ENCODE peak calls at places on chromosomes 7 and 10, in seven cellular contexts. A is transverse colon, J is aorta, H is fibroblast of lung, U is hepatocyte, B is Peyer's patch, R is mammary epithelial cell. N is an unnamed sample. For H3K4me1, the result is how much of the 10 kb centered on the place peaks cover.

GRCh38 chr7:4739528-4739992 is 35.9 kb upstream of the AP5Z1 start:
- DNase-seq in A (no peak), J (no peak), H (peak), U (peak), B (no peak), R (no peak), N (peak)

GRCh38 chr10:67657775-67658174 is 38.2 kb downstream of the CTNNA3 start:
- DNase-seq in A (no peak), J (no peak), H (no peak), U (no peak), B (no peak), R (no peak), N (no peak)

GRCh38 chr7:16034353-16034752 is 347.9 kb upstream of the MEOX2 start:
- DNase-seq in A (no peak), J (no peak), H (peak), U (no peak), B (no peak), R (peak), N (no peak)

GRCh38 chr7:24981544-24981951 is 1.6 kb upstream of the OSBPL3 start:
- DNase-seq in A (peak), J (peak), H (peak), U (peak), B (peak), R (peak), N (peak)

GRCh38 chr10:25398680-25399079 is 223.9 kb downstream of the GPR158 start:
- DNase-seq in A (no peak), J (no peak), H (no peak), U (no peak), B (no peak), R (no peak), N (no peak)

GRCh38 chr10:112136816-112137215 is 46.7 kb downstream of the GPAM start:
- DNase-seq in A (no peak), J (no peak), H (no peak), U (no peak), B (no peak), R (no peak), N (no peak)

GRCh38 chr7:79290398-79290797 is 163.1 kb downstream of the MAGI2 start:
- DNase-seq in A (no peak), J (no peak), H (no peak), U (no peak), B (no peak), R (no peak), N (no peak)

GRCh38 chr10:71963756-71964668 is at the start of gene CHST3:
- DNase-seq in A (peak), J (peak), H (peak), U (peak), B (peak), R (peak), N (peak)

GRCh38 chr7:102973096-102973802 is 60.4 kb downstream of the LRRC17 start:
- DNase-seq in A (no peak), J (peak), H (no peak), U (no peak), B (no peak), R (no peak), N (no peak)

GRCh38 chr10:49152037-49152436 is 18.2 kb upstream of the FAM170B start:
- DNase-seq in A (no peak), J (no peak), H (no peak), U (no peak), B (no peak), R (no peak), N (no peak)

GRCh38 chr7:131004371-131004770 is 270.4 kb upstream of the KLF14 start:
- DNase-seq in A (no peak), J (no peak), H (no peak), U (no peak), B (no peak), R (no peak), N (no peak)

GRCh38 chr7:1964556-1964912 is 268.2 kb downstream of the MAD1L1 start:
- DNase-seq in A (no peak), J (peak), H (no peak), U (no peak), B (no peak), R (no peak), N (no peak)

GRCh38 chr7:45456747-45457146 is 117.4 kb upstream of the ADCY1 start:
- DNase-seq in A (no peak), J (no peak), H (no peak), U (no peak), B (no peak), R (no peak), N (no peak)

GRCh38 chr10:88687853-88688467 is 18.1 kb upstream of the LIPK start:
- DNase-seq in A (no peak), J (no peak), H (peak), U (peak), B (no peak), R (no peak), N (no peak)

GRCh38 chr7:26156454-26157365 is 4.7 kb downstream of the NFE2L3 start:
- DNase-seq in A (peak), J (no peak), H (peak), U (peak), B (no peak), R (peak), N (no peak)

GRCh38 chr10:43863859-43864591 is 215.3 kb upstream of the ZNF32 start:
- DNase-seq in A (peak), J (peak), H (peak), U (peak), B (peak), R (peak), N (no peak)

GRCh38 chr7:47283497-47284131 is 298.3 kb downstream of the TNS3 start:
- DNase-seq in A (peak), J (no peak), H (no peak), U (peak), B (peak), R (peak), N (no peak)

GRCh38 chr10:68333452-68333851 is 724 bp upstream of the PBLD start:
- DNase-seq in A (no peak), J (no peak), H (no peak), U (no peak), B (no peak), R (no peak), N (no peak)

GRCh38 chr10:79292789-79293746 is 54.2 kb upstream of the PPIF start:
- DNase-seq in A (no peak), J (no peak), H (no peak), U (no peak), B (no peak), R (no peak), N (no peak)

GRCh38 chr7:124208173-124208572 is 175.3 kb upstream of the TMEM229A start:
- DNase-seq in A (no peak), J (no peak), H (no peak), U (no peak), B (no peak), R (no peak), N (no peak)

GRCh38 chr7:80907141-80907601 is 11.7 kb downstream of the SEMA3C start:
- DNase-seq in A (no peak), J (no peak), H (peak), U (peak), B (no peak), R (no peak), N (no peak)

GRCh38 chr10:77036993-77037734 is 600.4 kb downstream of the KCNMA1 start:
- DNase-seq in A (no peak), J (no peak), H (peak), U (peak), B (no peak), R (no peak), N (no peak)

GRCh38 chr7:94345907-94346306 is 48.8 kb upstream of the COL1A2 start:
- DNase-seq in A (no peak), J (no peak), H (no peak), U (no peak), B (no peak), R (no peak), N (no peak)

GRCh38 chr7:133484135-133484534 is 231.3 kb downstream of the EXOC4 start:
- DNase-seq in A (no peak), J (no peak), H (no peak), U (no peak), B (no peak), R (peak), N (no peak)

GRCh38 chr7:101586078-101586941 is 42.8 kb downstream of the MYL10 start:
- DNase-seq in A (peak), J (no peak), H (no peak), U (peak), B (peak), R (no peak), N (no peak)

GRCh38 chr10:112261281-112261822 is 21.8 kb upstream of the TECTB start:
- DNase-seq in A (no peak), J (no peak), H (peak), U (peak), B (no peak), R (no peak), N (peak)

GRCh38 chr10:95394161-95394880 is 103.5 kb upstream of the PDLIM1 start:
- DNase-seq in A (no peak), J (no peak), H (no peak), U (no peak), B (no peak), R (peak), N (no peak)

GRCh38 chr10:100621360-100622205 is 85.8 kb downstream of the HIF1AN start:
- DNase-seq in A (no peak), J (no peak), H (peak), U (no peak), B (no peak), R (no peak), N (no peak)

GRCh38 chr10:102997998-102998397 is 79.9 kb downstream of the CNNM2 start:
- DNase-seq in A (no peak), J (no peak), H (no peak), U (peak), B (no peak), R (peak), N (no peak)

GRCh38 chr7:98211221-98211675 is at the start of gene BHLHA15:
- DNase-seq in A (peak), J (peak), H (no peak), U (peak), B (peak), R (no peak), N (peak)

GRCh38 chr10:56537984-56538383 is 176.9 kb upstream of the ZWINT start:
- DNase-seq in A (no peak), J (no peak), H (peak), U (peak), B (no peak), R (peak), N (no peak)

DNA sequence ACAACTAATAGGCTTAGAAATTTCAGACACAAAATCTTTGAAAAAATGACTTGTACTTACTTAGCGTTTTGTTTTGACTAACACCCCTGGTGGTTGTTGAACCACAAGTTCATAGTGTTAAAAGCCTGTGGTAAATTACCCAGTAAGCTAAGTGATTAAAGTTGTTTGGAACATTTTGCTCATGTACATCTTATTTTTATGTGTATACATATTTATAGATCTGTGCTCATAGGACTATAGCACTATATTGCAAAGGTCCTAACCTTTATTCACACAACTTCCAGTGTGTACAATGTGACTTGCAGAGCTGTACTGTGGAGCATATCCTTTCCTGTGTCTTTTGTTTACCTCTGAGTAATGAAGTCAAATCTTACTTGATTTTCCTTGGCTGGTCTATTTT is 79.6 kb downstream of the BMPR1A start:
- DNase-seq in A (no peak), J (no peak), H (no peak), U (no peak), B (no peak), R (no peak), N (no peak)
- H3K4me1 ChIP-seq in A (under half), J (under half), H (under half), U (under half), B (under half), R (under half), N (under half)

GRCh38 chr10:119703903-119704508 is 21.8 kb upstream of the INPP5F start:
- DNase-seq in A (no peak), J (no peak), H (no peak), U (no peak), B (no peak), R (no peak), N (no peak)

GRCh38 chr10:119702482-119703041 is 23.3 kb upstream of the INPP5F start:
- DNase-seq in A (no peak), J (no peak), H (no peak), U (no peak), B (no peak), R (no peak), N (no peak)

GRCh38 chr10:119701861-119702260 is 24.0 kb upstream of the INPP5F start:
- DNase-seq in A (no peak), J (no peak), H (peak), U (no peak), B (no peak), R (peak), N (no peak)

GRCh38 chr10:119705434-119705831 is 20.4 kb upstream of the INPP5F start:
- DNase-seq in A (no peak), J (no peak), H (no peak), U (no peak), B (no peak), R (no peak), N (no peak)

GRCh38 chr10:119706521-119707278 is 19.1 kb upstream of the INPP5F start:
- DNase-seq in A (no peak), J (no peak), H (no peak), U (no peak), B (no peak), R (no peak), N (no peak)
- H3K4me1 ChIP-seq in A (under half), J (under half), H (under half), U (under half), B (under half), R (under half), N (under half)

DNA sequence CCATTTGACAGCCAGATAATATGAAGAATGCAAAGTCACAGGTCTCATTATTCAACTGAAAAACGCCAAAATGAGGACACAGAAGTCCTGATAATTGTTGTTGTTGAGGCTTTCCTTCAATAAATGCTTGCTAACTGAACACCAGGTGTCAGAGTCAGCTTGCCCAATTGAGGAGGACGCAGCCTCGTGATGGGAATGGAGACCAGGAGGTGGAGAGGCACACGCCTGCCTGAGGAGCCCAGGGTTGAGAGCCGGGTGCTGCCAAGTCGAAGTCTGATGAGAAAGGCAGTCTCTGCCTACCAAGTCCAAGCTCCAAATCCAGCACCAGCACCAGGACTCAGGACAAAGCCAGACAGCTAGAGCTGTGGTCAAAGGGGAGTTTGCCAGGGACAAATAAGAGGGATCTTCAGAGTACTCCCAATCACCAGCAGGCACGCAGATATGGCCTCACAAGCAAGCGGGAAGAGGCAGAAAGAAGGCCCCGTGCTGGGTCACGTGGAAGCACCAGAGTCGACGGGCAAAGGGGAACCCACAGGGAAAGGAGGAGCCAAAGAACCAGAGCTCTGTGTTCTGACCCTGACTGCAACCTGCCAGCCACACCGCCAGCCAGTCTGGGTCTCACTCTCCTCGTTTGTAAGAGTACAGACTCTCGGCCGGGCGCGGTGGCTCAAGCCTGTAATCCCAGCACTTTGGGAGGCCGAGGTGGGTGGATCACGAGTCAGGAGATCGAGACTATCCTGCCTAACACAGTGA is 47.6 kb downstream of the VOPP1 start:
- DNase-seq in A (no peak), J (peak), H (peak), U (no peak), B (peak), R (no peak), N (no peak)
- H3K4me1 ChIP-seq in A (under half), J (under half), H (under half), U (under half), B (under half), R (under half), N (under half)

DNA sequence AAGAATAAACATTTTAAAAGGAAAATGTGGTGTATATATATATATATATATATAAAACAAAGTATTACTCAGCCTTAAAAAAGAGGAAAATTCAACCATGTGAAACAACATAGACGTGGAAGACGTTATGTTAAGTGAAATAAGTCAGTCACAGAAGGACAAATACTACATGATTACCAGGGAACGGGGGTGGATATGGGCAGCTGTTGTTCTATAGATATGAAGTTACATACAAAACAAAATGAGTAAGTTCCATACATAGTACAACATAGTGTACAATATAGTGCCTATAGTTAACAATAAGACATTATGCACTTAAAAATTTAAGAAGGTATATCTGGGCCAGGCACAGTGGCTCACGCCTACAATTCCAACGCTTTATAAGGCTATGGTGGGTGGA is 48.8 kb downstream of the SGMS1 start:
- DNase-seq in A (no peak), J (no peak), H (no peak), U (no peak), B (no peak), R (no peak), N (no peak)
- H3K4me1 ChIP-seq in A (under half), J (under half), H (under half), U (under half), B (under half), R (under half), N (under half)

GRCh38 chr10:35827783-35828182 is 185.7 kb upstream of the FZD8 start:
- DNase-seq in A (no peak), J (no peak), H (no peak), U (no peak), B (no peak), R (no peak), N (no peak)

GRCh38 chr10:35822316-35822715 is 180.2 kb upstream of the FZD8 start:
- DNase-seq in A (peak), J (peak), H (peak), U (peak), B (peak), R (peak), N (peak)

GRCh38 chr10:35819736-35820135 is 177.6 kb upstream of the FZD8 start:
- DNase-seq in A (no peak), J (no peak), H (no peak), U (no peak), B (no peak), R (no peak), N (no peak)

GRCh38 chr10:35821339-35821911 is 179.3 kb upstream of the FZD8 start:
- DNase-seq in A (no peak), J (no peak), H (no peak), U (no peak), B (no peak), R (peak), N (no peak)

GRCh38 chr10:35824704-35825103 is 182.6 kb upstream of the FZD8 start:
- DNase-seq in A (no peak), J (no peak), H (no peak), U (no peak), B (no peak), R (no peak), N (peak)
- H3K4me1 ChIP-seq in A (under half), J (under half), H (under half), U (under half), B (under half), R (under half), N (under half)

GRCh38 chr7:76354981-76355730 is 3.6 kb downstream of the YWHAG start:
- DNase-seq in A (no peak), J (no peak), H (no peak), U (no peak), B (no peak), R (no peak), N (no peak)
- H3K4me1 ChIP-seq in A (under half), J (under half), H (under half), U (under half), B (under half), R (under half), N (under half)

GRCh38 chr10:132646443-132647097 is 109.0 kb downstream of the INPP5A start:
- DNase-seq in A (no peak), J (peak), H (no peak), U (no peak), B (peak), R (no peak), N (no peak)
- H3K4me1 ChIP-seq in A (under half), J (under half), H (under half), U (under half), B (under half), R (under half), N (under half)

GRCh38 chr10:29600067-29600466 is 34.7 kb downstream of the SVIL start:
- DNase-seq in A (no peak), J (no peak), H (no peak), U (no peak), B (no peak), R (peak), N (no peak)
- H3K4me1 ChIP-seq in A (under half), J (under half), H (under half), U (under half), B (under half), R (under half), N (under half)

GRCh38 chr7:151252961-151253691 is 4.6 kb upstream of the SMARCD3 start:
- DNase-seq in A (no peak), J (no peak), H (no peak), U (no peak), B (no peak), R (no peak), N (no peak)
- H3K4me1 ChIP-seq in A (under half), J (under half), H (under half), U (under half), B (under half), R (under half), N (under half)

N was measured in thyroid gland.